ENCODE peak calls at places on chromosomes 7 and 10, in four cellular contexts. One of them, this sample, is unnamed.

GRCh38 chr7:120502825-120503224 is 229.8 kb downstream of the KCND2 start:
- DNase-seq in astrocyte: no peak
- DNase-seq in GM23248: no peak
- DNase-seq in fibroblast of lung: no peak
- DNase-seq in this sample: no peak

GRCh38 chr7:92621641-92622429 is 31.6 kb upstream of the FAM133B start:
- DNase-seq in astrocyte: no peak
- DNase-seq in GM23248: peak
- DNase-seq in fibroblast of lung: peak
- DNase-seq in this sample: peak

GRCh38 chr10:61313460-61313859 is 139.7 kb downstream of the TMEM26 start:
- DNase-seq in fibroblast of lung: peak
- DNase-seq in astrocyte: peak
- DNase-seq in GM23248: peak
- DNase-seq in this sample: no peak

GRCh38 chr7:158430308-158431034 is 157.2 kb downstream of the PTPRN2 start:
- DNase-seq in astrocyte: no peak
- DNase-seq in GM23248: no peak
- DNase-seq in fibroblast of lung: no peak
- DNase-seq in this sample: no peak

GRCh38 chr10:69506834-69507643 is 55.8 kb downstream of the TSPAN15 start:
- DNase-seq in GM23248: no peak
- DNase-seq in fibroblast of lung: no peak
- DNase-seq in astrocyte: no peak
- DNase-seq in this sample: no peak

GRCh38 chr7:142188159-142188558 is 69.7 kb downstream of the PRSS58 start:
- DNase-seq in fibroblast of lung: peak
- DNase-seq in GM23248: peak
- DNase-seq in astrocyte: no peak
- DNase-seq in this sample: peak

GRCh38 chr10:16491933-16492332 is 29.7 kb downstream of the C1QL3 start:
- DNase-seq in astrocyte: no peak
- DNase-seq in fibroblast of lung: no peak
- DNase-seq in GM23248: no peak
- DNase-seq in this sample: no peak

GRCh38 chr10:77497748-77498147 is 139.9 kb downstream of the KCNMA1 start:
- DNase-seq in fibroblast of lung: no peak
- DNase-seq in GM23248: no peak
- DNase-seq in astrocyte: no peak
- DNase-seq in this sample: no peak

GRCh38 chr7:98034044-98035035 is 44.3 kb upstream of the OCM2 start:
- DNase-seq in fibroblast of lung: no peak
- DNase-seq in GM23248: peak
- DNase-seq in astrocyte: no peak
- DNase-seq in this sample: no peak

GRCh38 chr10:62779487-62780248 is 24.9 kb upstream of the ADO start:
- DNase-seq in GM23248: peak
- DNase-seq in astrocyte: peak
- DNase-seq in fibroblast of lung: peak
- DNase-seq in this sample: peak

GRCh38 chr7:44489955-44490350 is 505 bp downstream of the NUDCD3 start:
- DNase-seq in fibroblast of lung: no peak
- DNase-seq in GM23248: peak
- DNase-seq in astrocyte: peak
- DNase-seq in this sample: no peak

GRCh38 chr7:44491229-44491628 is 771 bp upstream of the NUDCD3 start:
- DNase-seq in GM23248: no peak
- DNase-seq in fibroblast of lung: no peak
- DNase-seq in astrocyte: no peak
- DNase-seq in this sample: no peak

GRCh38 chr7:44490351-44491200 is at the start of gene NUDCD3:
- DNase-seq in astrocyte: peak
- DNase-seq in fibroblast of lung: peak
- DNase-seq in GM23248: peak
- DNase-seq in this sample: peak

GRCh38 chr7:44486693-44487092 is 3.8 kb downstream of the NUDCD3 start:
- DNase-seq in astrocyte: peak
- DNase-seq in GM23248: peak
- DNase-seq in fibroblast of lung: peak
- DNase-seq in this sample: peak

GRCh38 chr7:44488955-44489354 is 1.5 kb downstream of the NUDCD3 start:
- DNase-seq in GM23248: no peak
- DNase-seq in fibroblast of lung: no peak
- DNase-seq in astrocyte: no peak
- DNase-seq in this sample: no peak
- H3K4me2 ChIP-seq in GM23248: peak
- H3K4me2 ChIP-seq in fibroblast of lung: peak
- H3K4me2 ChIP-seq in astrocyte: peak
- H3K4me2 ChIP-seq in this sample: peak

DNA sequence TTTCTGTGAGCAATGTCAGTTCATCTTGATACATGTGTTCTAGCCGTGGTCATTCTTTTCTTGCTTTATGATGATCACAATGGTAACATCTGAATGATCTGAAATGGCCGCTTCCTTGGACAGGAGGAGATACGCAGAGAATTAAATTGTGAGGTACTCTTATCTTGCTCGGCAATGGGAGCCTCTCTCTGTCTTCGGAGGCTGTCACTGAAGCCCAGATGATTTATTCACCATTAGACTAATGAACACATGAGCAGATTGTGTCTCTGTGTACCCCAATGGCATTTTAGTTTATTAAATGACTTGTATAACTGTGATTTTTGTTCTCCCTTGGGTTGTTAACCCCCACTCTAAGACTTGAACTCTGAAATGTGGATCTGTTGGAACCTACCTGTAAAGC is 38.6 kb downstream of the RBM33 start:
- DNase-seq in GM23248: no peak
- DNase-seq in astrocyte: no peak
- DNase-seq in fibroblast of lung: no peak
- DNase-seq in this sample: no peak
- H3K4me2 ChIP-seq in GM23248: no peak
- H3K4me2 ChIP-seq in astrocyte: no peak
- H3K4me2 ChIP-seq in fibroblast of lung: no peak
- H3K4me2 ChIP-seq in this sample: no peak

GRCh38 chr7:124924906-124925305 is 4.7 kb downstream of the POT1 start:
- DNase-seq in astrocyte: no peak
- DNase-seq in fibroblast of lung: no peak
- DNase-seq in GM23248: no peak
- DNase-seq in this sample: no peak

GRCh38 chr7:124918662-124919061 is 11.0 kb downstream of the POT1 start:
- DNase-seq in fibroblast of lung: no peak
- DNase-seq in GM23248: no peak
- DNase-seq in astrocyte: no peak
- DNase-seq in this sample: peak

GRCh38 chr7:124919841-124920240 is 9.8 kb downstream of the POT1 start:
- DNase-seq in GM23248: no peak
- DNase-seq in fibroblast of lung: no peak
- DNase-seq in astrocyte: no peak
- DNase-seq in this sample: no peak

GRCh38 chr7:124922200-124922599 is 7.4 kb downstream of the POT1 start:
- DNase-seq in fibroblast of lung: no peak
- DNase-seq in GM23248: no peak
- DNase-seq in astrocyte: no peak
- DNase-seq in this sample: no peak
- H3K4me2 ChIP-seq in fibroblast of lung: no peak
- H3K4me2 ChIP-seq in GM23248: no peak
- H3K4me2 ChIP-seq in astrocyte: no peak
- H3K4me2 ChIP-seq in this sample: no peak

GRCh38 chr10:103669243-103669929 is 175.9 kb downstream of the NEURL1 start:
- DNase-seq in astrocyte: no peak
- DNase-seq in fibroblast of lung: peak
- DNase-seq in GM23248: peak
- DNase-seq in this sample: no peak
- H3K4me2 ChIP-seq in astrocyte: no peak
- H3K4me2 ChIP-seq in fibroblast of lung: peak
- H3K4me2 ChIP-seq in GM23248: peak
- H3K4me2 ChIP-seq in this sample: no peak

GRCh38 chr10:71389768-71390434 is 6.8 kb upstream of the CDH23 start:
- DNase-seq in GM23248: no peak
- DNase-seq in fibroblast of lung: no peak
- DNase-seq in astrocyte: no peak
- DNase-seq in this sample: no peak
- H3K4me2 ChIP-seq in GM23248: no peak
- H3K4me2 ChIP-seq in fibroblast of lung: no peak
- H3K4me2 ChIP-seq in astrocyte: no peak
- H3K4me2 ChIP-seq in this sample: no peak

This sample was measured in MM.1S.